ENCODE peak calls at places on chromosomes 5 and 9, in four cellular contexts. N, S, F and M are unnamed samples.

GRCh38 chr9:134959971-134960310 is 42.2 kb upstream of the FCN1 start:
- DNase-seq in F (no peak), S (no peak), N (no peak), M (no peak)

GRCh38 chr9:109806506-109807115 is 26.6 kb downstream of the PALM2AKAP2 start:
- DNase-seq in S (no peak), N (no peak), F (no peak), M (no peak)

GRCh38 chr9:77952641-77953341 is 78.8 kb downstream of the GNAQ start:
- DNase-seq in N (no peak), S (no peak), F (no peak), M (no peak)

GRCh38 chr9:83274787-83275186 is 211.8 kb upstream of the RASEF start:
- DNase-seq in F (no peak), S (no peak), N (no peak), M (no peak)

GRCh38 chr5:61298580-61298979 is 33.5 kb upstream of the ZSWIM6 start:
- DNase-seq in S (no peak), N (no peak), F (no peak), M (no peak)

GRCh38 chr5:13613621-13614020 is 330.9 kb downstream of the DNAH5 start:
- DNase-seq in N (no peak), F (no peak), S (no peak), M (no peak)

GRCh38 chr5:55657443-55657842 is 54.7 kb downstream of the SLC38A9 start:
- DNase-seq in N (no peak), S (no peak), F (peak), M (no peak)

GRCh38 chr5:54774281-54775171 is 210.9 kb downstream of the ESM1 start:
- DNase-seq in F (no peak), S (no peak), N (no peak), M (peak)

GRCh38 chr9:133355881-133356357 is 368 bp downstream of the SURF1 start:
- DNase-seq in N (no peak), S (no peak), F (no peak), M (no peak)

GRCh38 chr5:28017178-28017577 is 978.8 kb upstream of the CDH9 start:
- DNase-seq in S (no peak), F (no peak), N (no peak), M (no peak)

GRCh38 chr9:121582641-121583040 is 68.8 kb upstream of the DAB2IP start:
- DNase-seq in F (no peak), N (no peak), S (no peak), M (no peak)

GRCh38 chr5:42912184-42912766 is 100.6 kb upstream of the SELENOP start:
- DNase-seq in F (peak), N (no peak), S (no peak), M (no peak)

GRCh38 chr9:127021664-127022337 is 100.6 kb downstream of the ANGPTL2 start:
- DNase-seq in N (no peak), F (no peak), S (peak), M (peak)

GRCh38 chr9:15552641-15553527 is at the start of gene CCDC171:
- DNase-seq in N (peak), F (peak), S (peak), M (peak)

GRCh38 chr9:133575673-133576590 is 33.3 kb downstream of the FAM163B start:
- DNase-seq in F (no peak), S (no peak), N (no peak), M (no peak)

GRCh38 chr9:85202596-85202995 is 533.1 kb downstream of the NTRK2 start:
- DNase-seq in S (no peak), N (no peak), F (no peak), M (no peak)

GRCh38 chr5:145180341-145180740 is 654.8 kb downstream of the PRELID2 start:
- DNase-seq in N (no peak), S (no peak), F (no peak), M (no peak)

GRCh38 chr5:122844136-122844915 is 1.1 kb upstream of the SNX24 start:
- DNase-seq in S (no peak), N (no peak), F (no peak), M (no peak)

GRCh38 chr5:126481243-126481642 is 58.0 kb downstream of the GRAMD2B start:
- DNase-seq in F (no peak), N (no peak), S (no peak), M (no peak)

GRCh38 chr5:167819406-167819805 is 472.0 kb upstream of the WWC1 start:
- DNase-seq in F (no peak), S (no peak), N (no peak), M (no peak)

GRCh38 chr9:134223091-134223490 is 58.7 kb upstream of the RNU6ATAC start:
- DNase-seq in S (no peak), F (no peak), N (no peak), M (peak)

GRCh38 chr5:21152611-21153010 is 1164.6 kb upstream of the CDH18 start:
- DNase-seq in N (no peak), F (peak), S (no peak), M (no peak)

GRCh38 chr9:129166962-129167557 is 11.0 kb downstream of the IER5L start:
- DNase-seq in N (no peak), F (peak), S (no peak), M (peak)

GRCh38 chr9:112010537-112010936 is 113.9 kb downstream of the UGCG start:
- DNase-seq in F (no peak), S (no peak), N (no peak), M (no peak)

GRCh38 chr9:91546574-91546973 is 122.9 kb upstream of the NFIL3 start:
- DNase-seq in S (no peak), F (no peak), N (no peak), M (no peak)

GRCh38 chr5:56670916-56671315 is 144.4 kb upstream of the MAP3K1 start:
- DNase-seq in F (no peak), N (no peak), S (no peak), M (no peak)

GRCh38 chr5:56671571-56671970 is 143.8 kb upstream of the MAP3K1 start:
- DNase-seq in N (no peak), F (no peak), S (no peak), M (no peak)

GRCh38 chr5:56667692-56668091 is 147.7 kb upstream of the MAP3K1 start:
- DNase-seq in F (no peak), N (no peak), S (no peak), M (no peak)

GRCh38 chr5:56668996-56669395 is 146.4 kb upstream of the MAP3K1 start:
- DNase-seq in S (no peak), N (no peak), F (no peak), M (no peak)

DNA sequence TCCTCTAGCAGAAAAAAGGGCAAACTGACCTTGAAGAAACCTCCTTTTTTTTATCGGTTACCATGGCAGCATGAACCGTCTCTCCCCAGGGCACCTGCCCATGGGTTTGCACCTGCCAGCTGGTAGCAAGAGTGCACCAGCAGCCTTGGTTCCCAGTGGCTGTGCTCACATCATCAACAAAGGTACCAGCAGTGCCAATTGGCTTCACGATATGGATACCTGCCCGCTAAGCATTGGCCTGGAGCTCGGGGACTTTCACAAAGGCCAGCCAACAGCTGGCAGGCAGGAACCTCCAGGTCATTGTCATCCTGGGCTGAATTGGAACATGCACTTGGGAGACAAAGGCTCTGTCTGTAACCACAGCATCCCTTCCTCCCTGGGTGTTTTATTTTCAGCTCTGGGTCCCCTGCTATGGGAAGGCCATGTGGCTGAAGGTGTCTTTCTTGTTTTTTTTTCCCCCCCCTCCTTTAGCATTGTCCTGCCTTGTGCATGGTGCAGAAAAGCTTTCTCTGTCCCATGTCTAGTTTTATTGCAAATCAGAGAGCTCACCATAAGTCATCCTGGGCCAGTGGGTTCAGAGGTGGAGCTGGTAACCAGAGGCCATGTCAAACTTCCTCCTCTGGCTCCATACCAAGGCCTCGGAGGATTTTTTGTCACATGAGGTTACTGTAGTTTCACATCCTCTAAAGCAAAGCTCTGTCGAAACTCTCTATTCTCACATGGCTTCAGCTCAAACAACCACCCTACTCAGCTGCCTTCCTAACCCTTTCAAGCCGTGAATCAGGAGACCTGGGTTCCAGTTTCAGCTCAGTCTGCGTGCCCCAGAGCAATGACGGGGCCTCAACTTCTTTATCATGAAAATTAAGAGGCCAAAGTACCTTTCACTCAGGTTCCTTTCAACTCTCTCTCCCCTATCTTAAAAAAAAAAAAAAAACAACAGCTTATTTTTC is 145.5 kb upstream of the MAP3K1 start:
- DNase-seq in N (peak), F (no peak), S (no peak), M (peak)
- TF ChIP-seq EP300 in N (no peak), F (no peak), S (no peak), M (no peak)

GRCh38 chr5:71632168-71632567 is 45.0 kb downstream of the MCCC2 start:
- DNase-seq in N (no peak), S (no peak), F (no peak), M (no peak)

GRCh38 chr5:71629950-71630349 is 42.8 kb downstream of the MCCC2 start:
- DNase-seq in N (no peak), F (no peak), S (no peak), M (no peak)

GRCh38 chr5:71633255-71634155 is 46.4 kb downstream of the MCCC2 start:
- DNase-seq in F (no peak), S (no peak), N (no peak), M (no peak)

GRCh38 chr5:71631070-71631469 is 43.9 kb downstream of the MCCC2 start:
- DNase-seq in F (no peak), S (no peak), N (no peak), M (no peak)
- TF ChIP-seq EP300 in F (no peak), S (no peak), N (no peak), M (no peak)

GRCh38 chr5:175866377-175866907 is 4.9 kb upstream of the CPLX2 start:
- DNase-seq in F (peak), S (no peak), N (no peak), M (no peak)
- TF ChIP-seq EP300 in F (no peak), S (no peak), N (no peak), M (no peak)

GRCh38 chr5:81830602-81831001 is 79.7 kb upstream of the SSBP2 start:
- DNase-seq in F (no peak), S (no peak), N (no peak), M (no peak)

GRCh38 chr5:81829242-81829641 is 78.3 kb upstream of the SSBP2 start:
- DNase-seq in S (no peak), N (no peak), F (no peak), M (no peak)

GRCh38 chr5:81825237-81825636 is 74.3 kb upstream of the SSBP2 start:
- DNase-seq in F (peak), S (no peak), N (no peak), M (no peak)

GRCh38 chr5:81827522-81827921 is 76.6 kb upstream of the SSBP2 start:
- DNase-seq in S (no peak), F (no peak), N (no peak), M (no peak)

DNA sequence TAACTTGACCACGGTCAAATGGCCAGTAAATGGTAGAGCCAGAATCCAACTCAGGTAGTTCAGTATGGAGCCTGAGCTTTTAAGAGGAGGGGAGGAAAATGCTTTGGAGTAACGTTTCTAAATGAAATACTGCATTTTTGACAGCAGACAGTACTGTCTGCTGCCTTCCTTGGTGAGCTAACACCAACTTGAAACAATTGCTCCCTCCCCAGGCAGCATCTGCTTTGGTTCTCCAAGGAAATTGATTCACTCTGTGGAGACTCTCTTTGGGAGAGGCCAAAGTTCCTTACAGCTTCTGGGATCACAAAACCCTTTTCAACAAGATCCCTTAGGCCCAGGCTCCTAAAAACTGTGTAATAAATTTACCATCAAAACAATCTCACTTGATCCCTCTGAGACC is 75.2 kb upstream of the SSBP2 start:
- DNase-seq in S (no peak), F (no peak), N (no peak), M (no peak)
- TF ChIP-seq EP300 in S (no peak), F (no peak), N (no peak), M (no peak)

DNA sequence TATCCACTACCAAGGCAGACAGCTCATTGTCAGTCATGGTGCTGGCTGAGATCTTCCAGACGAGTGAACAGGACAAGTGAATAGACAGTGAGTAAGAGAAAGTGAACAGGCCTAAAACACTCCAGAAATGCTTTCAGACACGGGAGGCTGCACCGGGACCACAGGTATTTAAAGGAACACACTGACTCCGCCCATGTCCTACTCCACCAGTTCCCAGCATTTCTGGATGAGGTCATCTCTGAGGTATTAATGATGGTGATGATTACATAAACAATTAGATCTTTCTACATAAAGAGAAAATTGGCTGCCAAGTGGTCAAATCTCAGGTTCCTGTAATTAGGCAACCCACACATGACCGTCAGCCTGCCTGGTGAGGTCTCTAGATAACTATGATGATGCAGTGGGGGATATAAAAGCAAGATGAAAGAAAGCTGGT is at the start of gene ACTBL2:
- DNase-seq in N (no peak), F (peak), S (no peak), M (no peak)
- TF ChIP-seq EP300 in N (no peak), F (no peak), S (no peak), M (no peak)

GRCh38 chr5:124061663-124062062 is 549.7 kb downstream of the CSNK1G3 start:
- DNase-seq in S (no peak), N (no peak), F (no peak), M (no peak)
- TF ChIP-seq EP300 in S (peak), N (no peak), F (no peak), M (no peak)

DNA sequence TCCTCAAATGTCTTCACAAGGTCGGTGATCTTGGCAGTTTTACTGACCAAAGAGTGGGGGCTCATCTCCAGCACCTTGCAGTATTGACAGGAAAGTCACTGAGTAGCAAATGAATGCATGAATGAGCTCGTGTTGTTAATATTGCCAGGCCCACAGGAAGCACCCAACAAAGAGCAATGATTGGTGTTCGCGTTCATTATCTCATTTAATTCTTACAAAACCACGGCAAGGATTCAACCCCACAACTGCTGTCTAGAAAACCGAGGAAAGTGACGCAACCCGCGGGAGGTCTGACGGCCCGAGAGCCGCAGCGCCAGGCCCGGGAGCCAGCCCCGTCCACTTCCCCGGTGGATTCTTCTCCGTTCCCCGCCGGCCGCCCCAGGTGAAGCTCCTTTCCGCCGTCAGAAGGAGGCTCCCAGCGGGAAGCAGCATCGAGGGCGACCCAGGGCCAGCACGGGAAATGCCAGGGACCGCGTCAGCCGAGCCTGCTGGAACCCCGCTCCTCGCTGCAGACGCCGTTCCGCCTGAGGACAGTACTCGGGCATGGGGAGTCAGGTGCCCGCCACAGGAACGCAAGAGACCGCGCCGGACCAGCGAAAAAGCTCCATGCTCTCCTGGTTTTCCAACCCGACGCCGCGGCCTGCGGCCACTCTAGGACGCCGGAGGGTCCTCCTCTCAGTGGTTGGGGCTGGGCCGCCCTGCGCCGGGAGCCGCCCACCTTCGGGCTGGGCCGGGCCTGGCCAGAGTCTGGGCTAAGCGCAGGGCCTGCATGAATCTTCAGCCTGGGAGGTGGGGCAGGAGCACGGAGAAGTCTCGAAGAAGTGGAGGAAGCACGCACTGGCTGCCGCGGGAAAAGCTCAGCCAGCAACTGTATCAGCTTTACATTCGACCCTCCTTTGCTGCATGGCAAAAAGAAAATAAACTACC is 19.8 kb upstream of the FER start:
- DNase-seq in N (peak), F (peak), S (peak), M (peak)
- TF ChIP-seq EP300 in N (no peak), F (no peak), S (peak), M (no peak)

GRCh38 chr9:123251741-123252140 is 16.6 kb downstream of the STRBP start:
- DNase-seq in F (no peak), S (no peak), N (no peak), M (no peak)

GRCh38 chr9:123253204-123253603 is 15.2 kb downstream of the STRBP start:
- DNase-seq in N (no peak), F (no peak), S (no peak), M (no peak)

GRCh38 chr9:123248630-123249029 is 19.8 kb downstream of the STRBP start:
- DNase-seq in F (no peak), N (no peak), S (no peak), M (no peak)

GRCh38 chr9:123250504-123250903 is 17.9 kb downstream of the STRBP start:
- DNase-seq in F (no peak), S (no peak), N (no peak), M (no peak)

GRCh38 chr9:123251324-123251723 is 17.1 kb downstream of the STRBP start:
- DNase-seq in F (no peak), N (no peak), S (no peak), M (no peak)
- TF ChIP-seq EP300 in F (no peak), N (no peak), S (no peak), M (no peak)

GRCh38 chr9:21677834-21678233 is 124.6 kb upstream of the MTAP start:
- DNase-seq in F (peak), N (no peak), S (no peak), M (no peak)
- TF ChIP-seq EP300 in F (peak), N (no peak), S (no peak), M (no peak)